ENCODE peak calls at places on chromosomes 11 and 22, in six cellular contexts. One of them, this sample, is unnamed.

GRCh38 chr11:112279901-112280267 is 19.2 kb upstream of the PLET1 start:
- DNase-seq in cardiac muscle cell: peak
- DNase-seq in A549: peak
- DNase-seq in right lobe of liver: peak
- DNase-seq in HL-60: peak
- DNase-seq in mucosa of descending colon: peak
- DNase-seq in this sample: no peak

GRCh38 chr11:79600747-79601146 is 159.9 kb upstream of the TENM4 start:
- DNase-seq in HL-60: no peak
- DNase-seq in right lobe of liver: no peak
- DNase-seq in A549: no peak
- DNase-seq in mucosa of descending colon: no peak
- DNase-seq in cardiac muscle cell: no peak
- DNase-seq in this sample: no peak

GRCh38 chr22:33756508-33756949 is 163.7 kb downstream of the LARGE1 start:
- DNase-seq in mucosa of descending colon: no peak
- DNase-seq in A549: no peak
- DNase-seq in HL-60: no peak
- DNase-seq in right lobe of liver: no peak
- DNase-seq in cardiac muscle cell: peak
- DNase-seq in this sample: no peak

GRCh38 chr11:65944767-65945166 is 513 bp upstream of the TSGA10IP start:
- DNase-seq in right lobe of liver: no peak
- DNase-seq in cardiac muscle cell: no peak
- DNase-seq in HL-60: no peak
- DNase-seq in A549: no peak
- DNase-seq in mucosa of descending colon: no peak
- DNase-seq in this sample: no peak

GRCh38 chr11:64688534-64688982 is 34.4 kb downstream of the NRXN2 start:
- DNase-seq in right lobe of liver: peak
- DNase-seq in A549: peak
- DNase-seq in mucosa of descending colon: peak
- DNase-seq in HL-60: peak
- DNase-seq in cardiac muscle cell: peak
- DNase-seq in this sample: no peak

GRCh38 chr11:71251761-71252433 is 480 bp downstream of the SHANK2 start:
- DNase-seq in HL-60: no peak
- DNase-seq in A549: peak
- DNase-seq in right lobe of liver: peak
- DNase-seq in mucosa of descending colon: peak
- DNase-seq in cardiac muscle cell: peak
- DNase-seq in this sample: no peak

GRCh38 chr11:47593934-47594855 is at the start of gene C1QTNF4:
- DNase-seq in mucosa of descending colon: no peak
- DNase-seq in right lobe of liver: no peak
- DNase-seq in cardiac muscle cell: peak
- DNase-seq in HL-60: no peak
- DNase-seq in A549: no peak
- DNase-seq in this sample: no peak

GRCh38 chr11:114367244-114367957 is 32.9 kb downstream of the C11orf71 start:
- DNase-seq in right lobe of liver: no peak
- DNase-seq in cardiac muscle cell: no peak
- DNase-seq in A549: no peak
- DNase-seq in mucosa of descending colon: no peak
- DNase-seq in HL-60: no peak
- DNase-seq in this sample: no peak

GRCh38 chr11:18791175-18792065 is at the start of gene PTPN5:
- DNase-seq in cardiac muscle cell: peak
- DNase-seq in A549: peak
- DNase-seq in HL-60: no peak
- DNase-seq in right lobe of liver: no peak
- DNase-seq in mucosa of descending colon: no peak
- DNase-seq in this sample: no peak

GRCh38 chr11:123157995-123158394 is 37.1 kb downstream of the CLMP start:
- DNase-seq in A549: no peak
- DNase-seq in right lobe of liver: no peak
- DNase-seq in mucosa of descending colon: no peak
- DNase-seq in HL-60: no peak
- DNase-seq in cardiac muscle cell: peak
- DNase-seq in this sample: no peak

DNA sequence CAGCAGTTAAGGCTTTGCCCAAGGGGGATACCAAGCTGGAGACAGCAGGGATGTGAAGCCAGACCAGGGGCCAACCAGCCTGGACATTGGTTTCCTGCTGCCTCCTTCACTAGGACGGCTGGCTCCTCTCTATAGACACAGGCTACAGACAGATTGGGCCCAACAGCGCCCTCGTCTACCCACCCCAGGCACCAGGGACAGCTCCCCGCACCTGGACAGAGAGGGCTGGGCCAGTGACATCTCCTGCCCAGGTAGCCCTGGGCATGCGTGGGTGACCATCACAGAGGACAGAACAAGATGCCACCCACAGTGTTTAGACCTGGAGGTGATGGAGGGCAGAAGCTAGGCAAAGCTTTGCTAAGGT is 1.2 kb downstream of the DKK3 start:
- DNase-seq in A549: no peak
- DNase-seq in HL-60: no peak
- DNase-seq in right lobe of liver: no peak
- DNase-seq in cardiac muscle cell: no peak
- DNase-seq in mucosa of descending colon: no peak
- DNase-seq in this sample: no peak
- H3K4me3 ChIP-seq in A549: no peak
- H3K4me3 ChIP-seq in HL-60: no peak
- H3K4me3 ChIP-seq in right lobe of liver: no peak
- H3K4me3 ChIP-seq in cardiac muscle cell: no peak
- H3K4me3 ChIP-seq in mucosa of descending colon: no peak
- H3K4me3 ChIP-seq in this sample: peak

DNA sequence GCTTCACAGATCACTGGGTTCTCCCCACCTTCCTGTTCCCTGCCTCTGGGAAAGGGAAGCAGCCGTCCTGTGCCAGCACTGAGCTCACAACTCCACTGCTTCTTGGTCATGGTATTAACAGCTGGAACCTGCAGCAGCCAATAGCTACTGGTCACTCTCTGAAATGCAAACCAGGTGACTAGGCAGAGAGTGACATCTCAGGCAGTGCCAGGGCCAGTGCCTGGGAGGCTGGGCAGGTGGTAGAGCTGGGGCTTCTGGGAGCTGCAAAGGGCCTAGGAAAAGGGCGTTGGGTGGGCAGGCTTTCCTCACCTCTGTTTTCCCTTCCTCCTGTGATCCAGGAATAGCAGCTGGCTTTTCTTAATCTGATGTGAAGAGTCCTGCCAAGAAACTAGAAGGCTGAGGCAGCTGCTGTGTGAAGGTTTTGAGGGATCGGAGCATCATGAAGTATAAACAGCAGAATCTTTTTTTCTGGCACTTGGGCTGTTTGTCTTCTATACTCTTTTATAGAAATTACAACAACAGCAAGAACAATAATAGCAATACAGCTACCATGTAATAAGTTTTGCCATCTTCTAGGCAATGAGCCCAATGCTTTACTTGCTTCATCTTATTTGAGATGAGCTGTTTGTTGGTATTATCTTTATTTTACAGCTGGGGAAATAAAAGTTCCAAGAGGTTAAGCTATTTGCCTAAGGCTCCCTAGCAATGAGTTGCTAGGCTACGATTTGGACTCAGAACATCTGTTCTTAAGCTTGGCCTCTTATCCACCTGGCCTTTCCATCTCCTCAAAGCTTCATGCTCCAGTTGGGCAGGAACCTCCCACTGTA is 22.0 kb upstream of the CD44 start:
- DNase-seq in right lobe of liver: no peak
- DNase-seq in cardiac muscle cell: no peak
- DNase-seq in A549: no peak
- DNase-seq in HL-60: no peak
- DNase-seq in mucosa of descending colon: no peak
- DNase-seq in this sample: peak
- TF ChIP-seq CTCF in right lobe of liver: no peak
- TF ChIP-seq CTCF in cardiac muscle cell: no peak
- TF ChIP-seq CTCF in A549: no peak
- TF ChIP-seq CTCF in HL-60: no peak
- TF ChIP-seq CTCF in mucosa of descending colon: no peak
- TF ChIP-seq CTCF in this sample: no peak

GRCh38 chr11:44574620-44575287 is 9.3 kb downstream of the CD82 start:
- DNase-seq in A549: no peak
- DNase-seq in HL-60: peak
- DNase-seq in right lobe of liver: no peak
- DNase-seq in cardiac muscle cell: no peak
- DNase-seq in mucosa of descending colon: no peak
- DNase-seq in this sample: no peak
- H3K4me3 ChIP-seq in A549: no peak
- H3K4me3 ChIP-seq in HL-60: no peak
- H3K4me3 ChIP-seq in right lobe of liver: no peak
- H3K4me3 ChIP-seq in cardiac muscle cell: no peak
- H3K4me3 ChIP-seq in mucosa of descending colon: no peak
- H3K4me3 ChIP-seq in this sample: no peak

GRCh38 chr11:17014774-17015638 is 792 bp upstream of the PLEKHA7 start:
- DNase-seq in right lobe of liver: no peak
- DNase-seq in A549: peak
- DNase-seq in HL-60: peak
- DNase-seq in mucosa of descending colon: peak
- DNase-seq in cardiac muscle cell: peak
- DNase-seq in this sample: no peak
- TF ChIP-seq CTCF in right lobe of liver: peak
- TF ChIP-seq CTCF in A549: peak
- TF ChIP-seq CTCF in HL-60: peak
- TF ChIP-seq CTCF in mucosa of descending colon: peak
- TF ChIP-seq CTCF in cardiac muscle cell: peak
- TF ChIP-seq CTCF in this sample: peak